ENCODE peak calls at places on chromosomes 1 and 21, in seven cellular contexts. F, S, Y, Q, J, M and R are unnamed samples.

GRCh38 chr1:229373395-229373794 is 30.5 kb upstream of the CCSAP start:
- DNase-seq in M (no peak), S (no peak), Q (no peak), J (no peak), Y (no peak), F (no peak), R (no peak)

GRCh38 chr1:196180847-196181593 is 427.2 kb downstream of the KCNT2 start:
- DNase-seq in Q (no peak), J (peak; percentile 95), S (no peak), M (no peak), F (peak; percentile 97), Y (peak; percentile 97), R (no peak)

GRCh38 chr21:42384999-42385398 is 10.9 kb downstream of the TMPRSS3 start:
- DNase-seq in S (no peak), F (no peak), J (no peak), M (no peak), Y (no peak), Q (no peak), R (no peak)

GRCh38 chr21:41245509-41246135 is 71.0 kb upstream of the FAM3B start:
- DNase-seq in Y (no peak), M (no peak), J (no peak), S (peak; percentile 8), F (no peak), Q (no peak), R (no peak)

GRCh38 chr1:27862671-27863551 is 9.4 kb upstream of the THEMIS2 start:
- DNase-seq in Q (peak; percentile 80), M (no peak), Y (peak; percentile 99), S (no peak), J (peak; percentile 98), F (peak; percentile 95), R (no peak)

GRCh38 chr1:192559115-192560006 is 16.2 kb upstream of the RGS1 start:
- DNase-seq in M (no peak), S (no peak), F (peak; percentile 99), J (peak; percentile 88), Q (no peak), Y (peak; percentile 93), R (no peak)

GRCh38 chr1:55402117-55402516 is 187.0 kb upstream of the USP24 start:
- DNase-seq in J (peak; percentile 58), F (peak; percentile 81), M (no peak), Q (no peak), Y (peak; percentile 46), S (no peak), R (no peak)

GRCh38 chr1:205317311-205317917 is 4.1 kb downstream of the NUAK2 start:
- DNase-seq in S (no peak), Q (peak; percentile 94), Y (peak; percentile 54), M (peak; percentile 85), F (peak; percentile 59), J (peak; percentile 59), R (no peak)

GRCh38 chr1:179883739-179884138 is 1.7 kb downstream of the TOR1AIP1 start:
- DNase-seq in M (no peak), F (peak; percentile 66), J (no peak), S (peak; percentile 80), Y (no peak), Q (no peak), R (peak; percentile 59)

GRCh38 chr1:234852659-234853058 is 242.7 kb upstream of the IRF2BP2 start:
- DNase-seq in Y (no peak), Q (no peak), J (no peak), M (no peak), F (no peak), S (no peak), R (no peak)

GRCh38 chr1:168752171-168752570 is 23.2 kb upstream of the DPT start:
- DNase-seq in F (peak; percentile 50), S (no peak), Q (no peak), M (no peak), Y (peak; percentile 52), J (peak; percentile 58), R (no peak)

GRCh38 chr1:19445417-19446342 is 39.7 kb downstream of the CAPZB start:
- DNase-seq in F (peak; percentile 74), Q (peak; percentile 66), S (peak; percentile 58), Y (no peak), M (no peak), J (no peak), R (no peak)

GRCh38 chr1:60102691-60103090 is 29.1 kb upstream of the C1orf87 start:
- DNase-seq in F (peak; percentile 2), J (no peak), Y (no peak), M (no peak), Q (no peak), S (no peak), R (no peak)

GRCh38 chr1:160776178-160776577 is 19.8 kb upstream of the LY9 start:
- DNase-seq in F (no peak), J (no peak), Y (no peak), M (no peak), S (no peak), Q (no peak), R (no peak)

GRCh38 chr21:38460171-38460742 is 38.0 kb downstream of the ERG start:
- DNase-seq in Q (no peak), S (no peak), Y (peak; percentile 94), J (peak; percentile 83), F (peak; percentile 90), M (no peak), R (no peak)

GRCh38 chr21:43865471-43866181 is 603 bp downstream of the AGPAT3 start:
- DNase-seq in M (no peak), F (peak; percentile 26), S (peak; percentile 30), Y (peak; percentile 25), J (peak; percentile 20), Q (peak; percentile 77), R (no peak)

DNA sequence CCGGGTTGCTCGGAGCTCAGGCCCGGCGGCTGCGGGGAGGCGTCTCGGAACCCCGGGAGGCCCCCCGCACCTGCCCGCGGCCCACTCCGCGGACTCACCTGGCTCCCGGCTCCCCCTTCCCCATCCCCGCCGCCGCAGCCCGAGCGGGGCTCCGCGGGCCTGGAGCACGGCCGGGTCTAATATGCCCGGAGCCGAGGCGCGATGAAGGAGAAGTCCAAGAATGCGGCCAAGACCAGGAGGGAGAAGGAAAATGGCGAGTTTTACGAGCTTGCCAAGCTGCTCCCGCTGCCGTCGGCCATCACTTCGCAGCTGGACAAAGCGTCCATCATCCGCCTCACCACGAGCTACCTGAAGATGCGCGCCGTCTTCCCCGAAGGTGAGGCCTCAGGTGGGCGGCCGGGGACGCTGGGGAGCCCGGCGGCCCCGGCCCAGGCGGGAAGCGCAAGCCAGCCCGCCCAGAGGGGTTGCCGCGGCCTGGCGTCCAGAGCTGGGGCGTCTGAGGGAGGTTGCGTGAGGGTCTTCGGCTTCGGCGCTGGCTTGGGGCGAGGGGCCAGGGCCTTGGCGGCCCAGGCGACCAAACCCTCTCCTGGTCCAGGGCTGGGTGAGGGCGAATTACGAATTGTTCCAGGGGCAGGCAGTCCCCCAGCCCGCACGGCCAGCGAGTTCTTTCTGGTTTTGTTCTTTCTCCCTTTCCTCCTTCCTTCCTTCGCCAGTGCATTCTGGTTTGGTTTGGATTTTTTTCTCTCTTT is 805 bp downstream of the SIM2 start:
- DNase-seq in M (no peak), F (no peak), J (no peak), Y (no peak), S (peak; percentile 46), Q (no peak), R (no peak)
- H3K4me3 ChIP-seq in M (no peak overlapping the region), F (no peak overlapping the region), J (no peak overlapping the region), Y (no peak overlapping the region), S (peak overlapping the region; percentile 59), Q (peak overlapping the region; percentile 72), R (no peak overlapping the region)

GRCh38 chr1:228265167-228265566 is 57.3 kb downstream of the OBSCN start:
- DNase-seq in Y (peak; percentile 39), Q (no peak), M (no peak), J (peak; percentile 45), F (peak; percentile 8), S (no peak), R (no peak)
- TF ChIP-seq CTCF in Y (peak; percentile 41), Q (peak; percentile 11), M (peak; percentile 15), J (peak; percentile 34), F (peak; percentile 33), S (peak; percentile 38), R (no peak)

DNA sequence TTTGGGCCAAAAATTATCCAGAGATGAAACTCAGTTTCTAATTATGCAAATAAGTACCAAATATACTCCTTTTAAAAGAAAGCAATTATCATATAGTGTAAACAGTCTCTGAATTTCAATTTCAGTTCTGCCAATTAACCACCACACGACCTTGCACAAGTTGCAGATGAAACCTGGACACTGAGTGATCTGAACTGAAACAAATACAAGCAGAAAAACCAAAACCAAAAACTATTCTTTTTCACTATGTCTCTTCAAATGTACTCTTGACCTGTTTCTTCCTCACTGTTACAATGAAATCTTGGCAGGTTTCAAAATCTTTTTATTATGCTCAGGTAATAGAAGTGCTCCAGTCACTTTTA is 79.2 kb downstream of the TYW3 start:
- DNase-seq in M (no peak), Y (no peak), F (no peak), Q (no peak), S (no peak), J (no peak), R (peak; percentile 38)
- H3K4me3 ChIP-seq in M (no peak overlapping the region), Y (no peak overlapping the region), F (no peak overlapping the region), Q (no peak overlapping the region), S (no peak overlapping the region), J (no peak overlapping the region), R (peak overlapping the region; percentile 0)

GRCh38 chr1:58422436-58422835 is 124.1 kb downstream of the OMA1 start:
- DNase-seq in M (no peak), J (no peak), Q (no peak), Y (no peak), S (no peak), F (no peak), R (no peak)
- TF ChIP-seq CTCF in M (no peak), J (no peak), Q (no peak), Y (no peak), S (no peak), F (no peak), R (no peak)

DNA sequence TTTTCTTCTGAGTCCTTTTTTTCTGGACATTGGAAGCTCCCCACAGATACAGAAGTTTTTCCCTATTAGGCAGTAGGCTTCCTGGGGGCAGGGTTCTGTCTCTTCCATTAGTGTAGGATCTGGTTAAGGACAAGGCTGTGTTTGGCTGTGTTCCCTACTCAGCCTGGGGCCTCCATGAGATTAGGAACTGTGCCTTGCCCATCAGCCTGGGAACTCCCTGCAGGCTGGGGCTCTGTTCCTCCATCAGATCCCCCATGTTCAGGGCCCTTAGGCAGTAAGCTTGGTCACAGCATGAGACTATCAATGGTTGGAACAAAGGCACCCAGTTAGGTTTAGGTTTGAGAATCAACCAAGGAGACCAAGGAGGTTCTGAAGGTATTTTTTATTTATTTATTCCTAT is 22.7 kb downstream of the NAV1 start:
- DNase-seq in F (peak; percentile 48), Q (no peak), S (no peak), M (no peak), J (peak; percentile 56), Y (no peak), R (no peak)
- H3K4me3 ChIP-seq in F (no peak overlapping the region), Q (no peak overlapping the region), S (no peak overlapping the region), M (no peak overlapping the region), J (no peak overlapping the region), Y (no peak overlapping the region), R (no peak overlapping the region)

GRCh38 chr1:25744140-25744581 is 55.8 kb upstream of the SELENON start:
- DNase-seq in S (peak; percentile 75), Y (peak; percentile 73), F (peak; percentile 34), Q (peak; percentile 83), M (peak; percentile 68), J (peak; percentile 90), R (no peak)
- TF ChIP-seq CTCF in S (peak; percentile 76), Y (peak; percentile 66), F (peak; percentile 52), Q (peak; percentile 50), M (peak; percentile 54), J (peak; percentile 74), R (peak; percentile 24)

GRCh38 chr1:201941420-201942128 is 4.8 kb downstream of the LMOD1 start:
- DNase-seq in S (peak; percentile 97), J (no peak), F (no peak), Q (peak; percentile 68), Y (no peak), M (no peak), R (no peak)
- H3K4me3 ChIP-seq in S (peak overlapping the region; percentile 38), J (no peak overlapping the region), F (peak overlapping the region; percentile 24), Q (peak overlapping the region; percentile 84), Y (no peak overlapping the region), M (no peak overlapping the region), R (no peak overlapping the region)